ENCODE peak calls at places on chromosome 9, in five cellular contexts. K is heart left ventricle, I is germinal center, H is mesendoderm, W is activated T-helper 1 cell treated with Interleukin-2 at 50 U/mL for 16 hours. P is an unnamed sample.

GRCh38 chr9:105678163-105678562 is 15.9 kb downstream of the TAL2 start:
- DNase-seq in K (no peak), I (no peak), H (peak), W (no peak), P (peak)

GRCh38 chr9:127926961-127927456 is 3.6 kb downstream of the PIP5KL1 start:
- DNase-seq in K (no peak), I (no peak), H (peak), W (no peak), P (no peak)

GRCh38 chr9:97986466-97986865 is 3.3 kb downstream of the ANP32B start:
- DNase-seq in K (no peak), I (no peak), H (no peak), W (no peak), P (no peak)

GRCh38 chr9:131348631-131349521 is 45.0 kb upstream of the PRRC2B start:
- DNase-seq in K (no peak), I (no peak), H (peak), W (no peak), P (peak)

GRCh38 chr9:117714282-117714681 is 10.1 kb downstream of the TLR4 start:
- DNase-seq in K (no peak), I (no peak), H (peak), W (no peak), P (peak)

GRCh38 chr9:95004452-95005275 is 278.2 kb downstream of the AOPEP start:
- DNase-seq in K (peak), I (peak), H (peak), W (no peak), P (peak)

GRCh38 chr9:93082841-93083411 is 13.1 kb upstream of the CARD19 start:
- DNase-seq in K (no peak), I (no peak), H (no peak), W (no peak), P (peak)

GRCh38 chr9:5633243-5633642 is 4.3 kb downstream of the RIC1 start:
- DNase-seq in K (no peak), I (no peak), H (peak), W (no peak), P (no peak)

GRCh38 chr9:89550516-89550915 is 52.6 kb upstream of the SEMA4D start:
- DNase-seq in K (no peak), I (no peak), H (peak), W (no peak), P (peak)

GRCh38 chr9:114836769-114837168 is 30.9 kb upstream of the TNFSF15 start:
- DNase-seq in K (no peak), I (no peak), H (no peak), W (no peak), P (no peak)

GRCh38 chr9:132645306-132645705 is 24.5 kb downstream of the DDX31 start:
- DNase-seq in K (no peak), I (no peak), H (no peak), W (no peak), P (no peak)

GRCh38 chr9:34143116-34143515 is 16.6 kb upstream of the DCAF12 start:
- DNase-seq in K (no peak), I (no peak), H (no peak), W (no peak), P (no peak)

GRCh38 chr9:101626295-101626694 is 31.5 kb upstream of the PPP3R2 start:
- DNase-seq in K (no peak), I (no peak), H (no peak), W (no peak), P (no peak)

GRCh38 chr9:136282272-136282861 is 21.5 kb downstream of the CCDC187 start:
- DNase-seq in K (no peak), I (peak), H (no peak), W (no peak), P (no peak)

GRCh38 chr9:97761879-97762278 is 64.7 kb upstream of the XPA start:
- DNase-seq in K (no peak), I (no peak), H (no peak), W (no peak), P (no peak)

GRCh38 chr9:131432050-131432449 is 38.2 kb downstream of the PRRC2B start:
- DNase-seq in K (no peak), I (no peak), H (no peak), W (no peak), P (no peak)

GRCh38 chr9:134671341-134672113 is 29.9 kb downstream of the COL5A1 start:
- DNase-seq in K (no peak), I (no peak), H (no peak), W (no peak), P (no peak)

GRCh38 chr9:97773723-97774122 is 76.6 kb upstream of the XPA start:
- DNase-seq in K (peak), I (no peak), H (no peak), W (no peak), P (no peak)

GRCh38 chr9:27203783-27204182 is 93.2 kb downstream of the EQTN start:
- DNase-seq in K (no peak), I (no peak), H (no peak), W (no peak), P (no peak)

GRCh38 chr9:1440276-1440675 is 390.1 kb downstream of the DMRT2 start:
- DNase-seq in K (no peak), I (no peak), H (no peak), W (no peak), P (no peak)

GRCh38 chr9:114248274-114248673 is 74.6 kb upstream of the ORM1 start:
- DNase-seq in K (no peak), I (no peak), H (no peak), W (no peak), P (no peak)

P was measured in endodermal cell.